ENCODE peak calls at places on chromosomes 11 and 22, in five cellular contexts. E, Y, S, M and Z are unnamed samples. For H3K27me3 and H3K9me3, the result is how much of the 10 kb centered on the place peaks cover.

GRCh38 chr11:130262424-130262823 is 52.3 kb downstream of the ZBTB44 start:
- DNase-seq in Y (no peak), E (no peak), M (no peak), S (no peak), Z (no peak)

GRCh38 chr11:105004021-105004420 is 18.9 kb downstream of the CASP5 start:
- DNase-seq in E (no peak), Y (no peak), S (peak), M (no peak), Z (peak)

GRCh38 chr11:119774180-119774763 is 45.3 kb upstream of the NECTIN1 start:
- DNase-seq in E (no peak), S (peak), Y (peak), M (no peak), Z (peak)

GRCh38 chr22:50112151-50113118 is 22.6 kb downstream of the MOV10L1 start:
- DNase-seq in Y (peak), E (no peak), S (peak), M (no peak), Z (peak)

GRCh38 chr11:288328-289144 is at the start of gene PGGHG:
- DNase-seq in E (peak), S (peak), Y (no peak), M (peak), Z (peak)

GRCh38 chr11:26790738-26791137 is 68.9 kb upstream of the SLC5A12 start:
- DNase-seq in S (no peak), E (no peak), Y (no peak), M (no peak), Z (no peak)

GRCh38 chr11:3157381-3158130 is 7.6 kb downstream of the OSBPL5 start:
- DNase-seq in M (peak), E (no peak), S (peak), Y (no peak), Z (no peak)

GRCh38 chr11:119476038-119476437 is 53.1 kb upstream of the THY1 start:
- DNase-seq in Y (no peak), S (no peak), E (no peak), M (no peak), Z (no peak)

GRCh38 chr22:46087816-46088277 is 62.5 kb upstream of the PPARA start:
- DNase-seq in M (peak), Y (peak), E (no peak), S (peak), Z (peak)

GRCh38 chr11:129375731-129376657 is at the start of gene BARX2:
- DNase-seq in M (no peak), E (no peak), Y (peak), S (peak), Z (peak)

GRCh38 chr22:19942071-19942885 is 660 bp upstream of the TXNRD2 start:
- DNase-seq in Y (peak), E (no peak), S (peak), M (no peak), Z (peak)

GRCh38 chr22:49920859-49921258 is 2.4 kb downstream of the CRELD2 start:
- DNase-seq in S (no peak), Y (no peak), E (no peak), M (no peak), Z (no peak)

GRCh38 chr22:19455585-19456370 is 8.3 kb upstream of the C22orf39 start:
- DNase-seq in E (no peak), Y (peak), M (no peak), S (peak), Z (no peak)

GRCh38 chr11:121961228-121961860 is 154.7 kb downstream of the BLID start:
- DNase-seq in M (peak), Y (peak), S (peak), E (no peak), Z (peak)

GRCh38 chr11:88484873-88485621 is 147.5 kb upstream of the CTSC start:
- DNase-seq in E (no peak), S (peak), M (no peak), Y (peak), Z (peak)

GRCh38 chr22:17093081-17093480 is 8.3 kb downstream of the IL17RA start:
- DNase-seq in Y (no peak), E (no peak), M (no peak), S (no peak), Z (no peak)

GRCh38 chr11:748007-748359 is 719 bp downstream of the TALDO1 start:
- DNase-seq in E (no peak), M (no peak), S (peak), Y (no peak), Z (peak)

GRCh38 chr22:33451851-33452469 is 393.8 kb upstream of the SYN3 start:
- DNase-seq in S (no peak), M (no peak), Y (peak), E (no peak), Z (no peak)

GRCh38 chr11:93123351-93123898 is 74.4 kb downstream of the SLC36A4 start:
- DNase-seq in E (no peak), S (peak), Y (peak), M (no peak), Z (no peak)

GRCh38 chr11:79617561-79617960 is 176.7 kb upstream of the TENM4 start:
- DNase-seq in S (no peak), Y (no peak), E (no peak), M (no peak), Z (no peak)

GRCh38 chr11:62418733-62419132 is at the start of gene SCGB1A1:
- DNase-seq in M (no peak), E (no peak), S (no peak), Y (no peak), Z (no peak)

GRCh38 chr11:126355926-126356897 is 726 bp downstream of the ST3GAL4 start:
- DNase-seq in M (peak), Y (no peak), S (peak), E (no peak), Z (peak)

DNA sequence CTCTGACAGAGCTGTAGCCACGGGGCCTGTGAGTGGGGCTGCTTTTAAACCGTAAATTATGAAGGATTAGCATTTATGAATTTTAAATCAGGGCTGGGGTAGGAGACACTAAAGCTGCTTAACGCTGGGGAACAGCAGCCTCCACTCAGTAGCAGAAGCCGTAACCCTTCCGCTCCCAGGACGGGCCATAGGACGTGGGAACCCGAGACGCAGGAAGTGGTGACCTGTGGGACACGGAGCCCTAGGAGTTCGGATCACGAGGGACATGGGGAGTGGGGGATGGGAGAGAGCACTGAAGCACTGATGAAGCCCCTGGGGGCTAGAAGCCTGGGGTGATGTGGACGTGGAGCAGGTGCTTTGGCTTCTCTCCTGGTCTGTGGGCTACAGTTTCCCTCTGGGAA is 66.3 kb upstream of the LMO1 start:
- DNase-seq in Y (no peak), M (no peak), E (no peak), S (no peak), Z (no peak)
- H3K27me3 ChIP-seq in Y (under half), M (under half), E (under half), S (under half), Z (under half)

GRCh38 chr11:64015510-64015909 is 20.2 kb upstream of the FLRT1 start:
- DNase-seq in Y (no peak), E (no peak), M (no peak), S (no peak), Z (no peak)

GRCh38 chr11:64017950-64018224 is 17.8 kb upstream of the FLRT1 start:
- DNase-seq in Y (no peak), M (no peak), E (no peak), S (no peak), Z (no peak)

GRCh38 chr11:64016512-64016911 is 19.2 kb upstream of the FLRT1 start:
- DNase-seq in S (no peak), Y (no peak), E (no peak), M (no peak), Z (no peak)

GRCh38 chr11:64014361-64014760 is 21.4 kb upstream of the FLRT1 start:
- DNase-seq in E (no peak), Y (no peak), S (no peak), M (no peak), Z (no peak)

DNA sequence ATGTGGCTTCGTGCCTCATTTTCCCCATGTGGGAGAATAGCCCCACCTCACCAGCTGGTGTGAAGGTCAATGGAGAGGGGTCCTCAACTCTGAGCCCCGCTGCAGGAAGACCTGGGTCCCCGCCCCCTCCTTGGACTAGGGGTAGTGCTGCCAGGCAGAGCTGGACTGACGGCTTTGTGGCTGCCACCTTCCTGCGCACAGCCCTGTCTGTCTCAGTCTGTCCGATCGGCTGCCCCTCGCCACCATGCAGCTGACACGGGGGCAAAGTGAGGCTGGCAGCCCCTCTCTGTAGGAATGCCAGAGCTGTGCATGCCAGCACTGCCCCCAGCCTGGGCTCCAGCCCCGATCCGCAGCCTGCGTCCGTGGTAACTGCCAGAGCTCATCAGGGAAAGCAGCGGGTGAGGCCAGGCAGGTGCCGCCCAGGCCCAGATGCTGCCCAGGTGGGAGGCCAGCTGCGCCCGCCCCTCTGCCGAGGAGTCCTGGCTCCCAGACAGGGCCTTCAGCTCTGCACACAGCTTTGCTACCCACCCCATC is 19.7 kb upstream of the FLRT1 start:
- DNase-seq in Y (no peak), M (no peak), E (no peak), S (no peak), Z (no peak)
- H3K9me3 ChIP-seq in Y (under half), M (under half), E (under half), S (under half), Z (under half)

DNA sequence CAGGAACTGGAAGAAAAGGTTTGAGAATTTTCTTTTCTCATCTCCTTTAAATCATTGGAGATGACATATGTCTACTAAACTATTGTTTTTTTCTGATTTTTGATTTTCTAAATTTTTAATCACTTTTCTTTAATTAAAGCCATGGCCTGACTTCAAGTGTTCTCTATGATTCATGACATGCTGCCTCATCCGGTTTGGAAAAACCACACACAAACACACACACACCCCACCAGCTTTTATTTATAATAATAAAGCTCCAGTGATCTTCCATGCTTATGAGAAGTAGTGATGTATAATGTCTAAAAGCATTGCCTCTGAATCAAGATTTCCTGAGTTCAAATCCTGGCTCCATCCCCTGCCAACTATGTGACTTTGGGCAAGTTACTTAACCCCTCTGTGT is 179.2 kb downstream of the SPON1 start:
- DNase-seq in E (no peak), M (no peak), S (peak), Y (no peak), Z (no peak)
- H3K27me3 ChIP-seq in E (under half), M (under half), S (under half), Y (under half), Z (under half)

GRCh38 chr11:70730411-70730810 is 332.1 kb downstream of the CTTN start:
- DNase-seq in Y (no peak), E (no peak), M (no peak), S (no peak), Z (no peak)
- H3K9me3 ChIP-seq in Y (under half), E (under half), M (under half), S (under half), Z (under half)

GRCh38 chr22:48751539-48752437 is 1075.9 kb downstream of the BRD1 start:
- DNase-seq in E (no peak), S (no peak), M (no peak), Y (no peak), Z (no peak)
- H3K27me3 ChIP-seq in E (under half), S (under half), M (under half), Y (under half), Z (under half)

GRCh38 chr11:20601221-20601914 is 2.0 kb downstream of the SLC6A5 start:
- DNase-seq in Y (no peak), M (no peak), E (no peak), S (no peak), Z (no peak)

GRCh38 chr11:20598487-20598886 is 921 bp upstream of the SLC6A5 start:
- DNase-seq in Y (no peak), M (no peak), E (no peak), S (no peak), Z (no peak)

GRCh38 chr11:20597137-20597923 is 2.1 kb upstream of the SLC6A5 start:
- DNase-seq in M (no peak), E (no peak), Y (no peak), S (no peak), Z (no peak)

GRCh38 chr11:20597924-20598484 is 1.4 kb upstream of the SLC6A5 start:
- DNase-seq in Y (no peak), S (no peak), M (no peak), E (no peak), Z (no peak)

DNA sequence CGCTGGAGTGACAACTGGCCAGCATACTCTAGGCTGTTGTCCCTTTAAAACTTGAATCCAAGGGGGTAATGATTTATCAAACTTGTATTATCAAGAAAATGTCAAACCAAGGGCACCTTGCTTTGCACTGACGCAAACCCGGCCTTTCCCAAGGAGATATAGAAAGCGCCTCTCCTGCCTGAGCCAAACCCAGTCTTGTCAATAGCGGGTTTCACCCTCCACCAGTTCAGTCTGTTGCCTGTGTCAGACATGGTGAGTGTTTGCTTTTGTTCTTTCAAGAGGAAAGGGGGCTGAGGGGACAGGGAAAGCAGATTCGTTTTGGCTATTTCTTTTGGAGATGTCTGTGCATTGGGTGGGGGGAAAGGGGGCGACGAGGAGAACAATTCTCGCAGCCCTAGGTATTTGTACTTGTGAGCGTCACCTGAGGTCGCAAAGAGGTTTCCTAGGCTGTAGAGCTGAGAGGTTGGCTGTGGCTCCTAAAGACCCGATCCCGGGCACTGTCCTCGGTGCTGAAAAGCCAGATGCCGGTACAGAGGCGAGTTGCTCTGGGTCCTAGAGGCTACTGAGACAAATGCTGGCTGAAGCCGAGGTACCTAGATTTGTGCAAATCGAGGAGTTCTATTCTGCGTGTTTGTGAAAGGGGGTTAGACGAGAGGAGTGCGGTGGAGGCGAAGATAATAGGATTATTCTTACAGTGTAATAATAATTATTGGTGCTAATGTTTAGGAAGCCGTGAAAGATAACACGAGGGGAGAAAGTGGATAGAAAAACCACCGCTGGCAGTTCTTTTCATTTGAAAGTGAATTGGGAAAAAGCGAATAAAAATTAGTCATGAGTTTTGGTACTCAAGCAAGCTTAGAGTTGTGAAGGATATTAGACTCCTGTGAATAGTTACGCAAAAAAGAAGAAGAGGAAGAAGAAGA is at the start of gene SLC6A5:
- DNase-seq in Y (peak), S (peak), M (no peak), E (no peak), Z (peak)
- H3K9me3 ChIP-seq in Y (under half), S (under half), M (under half), E (under half), Z (under half)

GRCh38 chr11:75432911-75433321 is at the start of gene KLHL35:
- DNase-seq in M (no peak), E (no peak), S (no peak), Y (no peak), Z (no peak)

GRCh38 chr11:75434886-75435570 is 2.0 kb upstream of the KLHL35 start:
- DNase-seq in Y (no peak), M (no peak), S (no peak), E (no peak), Z (no peak)

GRCh38 chr11:75433443-75433842 is 440 bp upstream of the KLHL35 start:
- DNase-seq in M (no peak), S (no peak), Y (no peak), E (no peak), Z (no peak)

GRCh38 chr11:75435571-75435925 is 2.5 kb upstream of the KLHL35 start:
- DNase-seq in E (no peak), M (no peak), Y (no peak), S (no peak), Z (no peak)

GRCh38 chr11:75434051-75434450 is 1.0 kb upstream of the KLHL35 start:
- DNase-seq in E (no peak), Y (no peak), M (no peak), S (no peak), Z (no peak)
- H3K27me3 ChIP-seq in E (under half), Y (under half), M (under half), S (under half), Z (under half)

GRCh38 chr11:32210601-32211000 is 119.7 kb downstream of the RCN1 start:
- DNase-seq in Y (peak), E (no peak), M (no peak), S (peak), Z (no peak)

GRCh38 chr11:32215157-32215556 is 124.3 kb downstream of the RCN1 start:
- DNase-seq in M (no peak), Y (no peak), S (no peak), E (no peak), Z (no peak)

GRCh38 chr11:32213223-32213622 is 122.3 kb downstream of the RCN1 start:
- DNase-seq in E (no peak), S (peak), Y (peak), M (no peak), Z (peak)
- H3K9me3 ChIP-seq in E (under half), S (under half), Y (under half), M (under half), Z (under half)

GRCh38 chr11:12523180-12523924 is 146.0 kb downstream of the PARVA start:
- DNase-seq in E (no peak), S (no peak), Y (peak), M (no peak), Z (no peak)

GRCh38 chr11:12516387-12517110 is 139.2 kb downstream of the PARVA start:
- DNase-seq in E (no peak), Y (no peak), S (no peak), M (no peak), Z (no peak)

GRCh38 chr11:12517741-12518140 is 140.4 kb downstream of the PARVA start:
- DNase-seq in Y (no peak), M (no peak), E (no peak), S (no peak), Z (no peak)

GRCh38 chr11:12517306-12517705 is 139.9 kb downstream of the PARVA start:
- DNase-seq in S (no peak), Y (no peak), E (no peak), M (no peak), Z (no peak)

GRCh38 chr11:12518606-12519385 is 141.4 kb downstream of the PARVA start:
- DNase-seq in S (no peak), M (no peak), E (no peak), Y (no peak), Z (no peak)
- H3K27me3 ChIP-seq in S (under half), M (under half), E (under half), Y (under half), Z (under half)